ENCODE peak calls at places on chromosomes 16 and 17, in four cellular contexts. G is endothelial cell of umbilical vein, Q is breast epithelium, A is stomach. R is an unnamed sample.

GRCh38 chr17:68515238-68515637 is 3.0 kb downstream of the PRKAR1A start:
- DNase-seq in A (no peak), Q (no peak), G (no peak), R (no peak)

GRCh38 chr16:71540-72341 is 690 bp downstream of the RHBDF1 start:
- DNase-seq in G (peak), Q (peak), A (peak), R (peak)

GRCh38 chr16:3589441-3589921 is 12.3 kb upstream of the NLRC3 start:
- DNase-seq in A (no peak), G (no peak), Q (no peak), R (no peak)

GRCh38 chr16:50602531-50603205 is 54.5 kb downstream of the NKD1 start:
- DNase-seq in A (no peak), Q (peak), G (no peak), R (no peak)

GRCh38 chr16:68737046-68737729 is at the start of gene CDH1:
- DNase-seq in G (no peak), Q (peak), A (peak), R (no peak)

GRCh38 chr16:67843343-67843765 is 1.2 kb downstream of the THAP11 start:
- DNase-seq in Q (no peak), A (no peak), G (no peak), R (no peak)

GRCh38 chr16:49620158-49620867 is 235.6 kb downstream of the ZNF423 start:
- DNase-seq in G (peak), A (peak), Q (no peak), R (no peak)

GRCh38 chr16:23519282-23519681 is 9.0 kb upstream of the GGA2 start:
- DNase-seq in G (no peak), A (no peak), Q (no peak), R (no peak)

GRCh38 chr17:69560987-69561441 is 146.5 kb downstream of the MAP2K6 start:
- DNase-seq in G (no peak), A (no peak), Q (no peak), R (no peak)

GRCh38 chr16:2842340-2843000 is 12.4 kb downstream of the ZG16B start:
- DNase-seq in Q (no peak), A (peak), G (no peak), R (no peak)

GRCh38 chr17:9232591-9233270 is 211.4 kb downstream of the NTN1 start:
- DNase-seq in A (no peak), G (no peak), Q (no peak), R (no peak)
- TF ChIP-seq POLR2AphosphoS5 in A (peak), G (no peak), Q (no peak), R (no peak)

GRCh38 chr16:56269824-56270684 is 78.8 kb downstream of the GNAO1 start:
- DNase-seq in G (no peak), Q (no peak), A (no peak), R (no peak)
- TF ChIP-seq POLR2AphosphoS5 in G (no peak), Q (no peak), A (peak), R (no peak)

DNA sequence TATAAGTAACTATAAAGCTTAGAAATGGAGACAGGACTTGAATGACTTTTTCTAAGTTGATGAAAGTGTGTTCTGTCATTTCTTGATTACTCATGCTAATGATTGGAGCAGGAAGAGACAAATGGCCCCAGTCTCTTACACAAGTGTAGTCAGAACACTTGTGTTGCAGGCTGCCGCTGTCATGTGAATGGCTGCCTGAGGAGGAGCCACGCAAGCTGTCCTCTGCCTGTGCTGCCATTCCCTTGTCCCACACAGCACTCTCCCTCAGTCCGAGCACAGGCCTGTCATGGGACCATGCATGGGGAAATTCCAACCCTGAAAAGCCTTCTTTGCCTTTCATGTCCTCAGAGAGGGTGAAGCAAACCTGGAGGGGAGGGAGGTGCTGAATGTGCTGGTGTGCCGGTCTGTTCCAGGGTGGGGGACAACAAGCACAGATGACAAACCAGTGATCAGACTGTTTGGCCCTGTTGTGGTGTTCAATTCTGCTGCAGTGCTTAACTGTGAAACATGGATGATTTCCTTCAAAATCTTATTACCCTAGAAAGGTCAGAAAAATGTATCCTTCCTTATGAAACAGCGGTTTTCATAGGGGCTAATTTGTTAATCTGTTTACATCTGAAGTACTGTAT is 109.4 kb downstream of the MRTFB start:
- DNase-seq in Q (no peak), G (no peak), A (no peak), R (no peak)
- TF ChIP-seq POLR2AphosphoS5 in Q (no peak), G (no peak), A (no peak), R (no peak)

GRCh38 chr17:58400826-58401225 is 16.5 kb downstream of the RNF43 start:
- DNase-seq in G (no peak), A (no peak), Q (no peak), R (no peak)

GRCh38 chr17:58401287-58401686 is 16.0 kb downstream of the RNF43 start:
- DNase-seq in A (no peak), Q (no peak), G (no peak), R (no peak)

GRCh38 chr17:58402679-58403078 is 14.7 kb downstream of the RNF43 start:
- DNase-seq in G (no peak), A (no peak), Q (peak), R (no peak)

GRCh38 chr17:58403312-58403711 is 14.0 kb downstream of the RNF43 start:
- DNase-seq in Q (peak), G (no peak), A (no peak), R (no peak)

GRCh38 chr17:58402047-58402446 is 15.3 kb downstream of the RNF43 start:
- DNase-seq in G (no peak), Q (no peak), A (no peak), R (no peak)
- TF ChIP-seq POLR2AphosphoS5 in G (no peak), Q (no peak), A (no peak), R (no peak)